ENCODE peak calls at places on chromosomes 11 and 22, in seven cellular contexts. C is adrenal gland; Q is fibroblast of mammary gland; W is lung; J is fibroblast of pulmonary artery; O is CD8-positive, alpha-beta T cell; U is epithelial cell of esophagus. V is an unnamed sample.
A peak's percentile ranks its signal among the peaks of the same experiment; 100 is the strongest.

GRCh38 chr11:111259871-111260270 is 14.3 kb downstream of the POU2AF2 start:
- DNase-seq in C (no peak), U (no peak), Q (peak; percentile 11), O (no peak), W (no peak), J (no peak), V (no peak)

GRCh38 chr22:44979154-44979553 is 30.7 kb downstream of the PHF21B start:
- DNase-seq in O (no peak), W (no peak), J (no peak), C (no peak), Q (no peak), U (no peak), V (no peak)

GRCh38 chr11:64053699-64054098 is 18.0 kb downstream of the FLRT1 start:
- DNase-seq in U (no peak), Q (no peak), W (no peak), C (no peak), J (no peak), O (no peak), V (no peak)

GRCh38 chr11:117978982-117979381 is 7.2 kb upstream of the IL10RA start:
- DNase-seq in Q (no peak), O (no peak), C (no peak), J (no peak), U (no peak), W (peak; percentile 25), V (no peak)

GRCh38 chr22:26586556-26587325 is 3.2 kb downstream of the TPST2 start:
- DNase-seq in Q (no peak), C (peak; percentile 63), O (no peak), U (no peak), W (no peak), J (no peak), V (no peak)

GRCh38 chr11:15006139-15006759 is 34.1 kb upstream of the CALCA start:
- DNase-seq in C (no peak), W (no peak), Q (peak; percentile 65), U (peak; percentile 61), J (peak; percentile 70), O (no peak), V (peak; percentile 56)

GRCh38 chr11:64063741-64064140 is 28.0 kb downstream of the FLRT1 start:
- DNase-seq in O (no peak), C (no peak), Q (no peak), U (no peak), W (no peak), J (no peak), V (no peak)

GRCh38 chr11:117928818-117929567 is at the start of gene TMPRSS13:
- DNase-seq in W (peak; percentile 75), J (no peak), O (no peak), U (peak; percentile 92), C (no peak), Q (no peak), V (no peak)

GRCh38 chr22:36759481-36760159 is 16.3 kb downstream of the IFT27 start:
- DNase-seq in C (peak; percentile 48), W (no peak), J (no peak), O (no peak), Q (no peak), U (no peak), V (no peak)

DNA sequence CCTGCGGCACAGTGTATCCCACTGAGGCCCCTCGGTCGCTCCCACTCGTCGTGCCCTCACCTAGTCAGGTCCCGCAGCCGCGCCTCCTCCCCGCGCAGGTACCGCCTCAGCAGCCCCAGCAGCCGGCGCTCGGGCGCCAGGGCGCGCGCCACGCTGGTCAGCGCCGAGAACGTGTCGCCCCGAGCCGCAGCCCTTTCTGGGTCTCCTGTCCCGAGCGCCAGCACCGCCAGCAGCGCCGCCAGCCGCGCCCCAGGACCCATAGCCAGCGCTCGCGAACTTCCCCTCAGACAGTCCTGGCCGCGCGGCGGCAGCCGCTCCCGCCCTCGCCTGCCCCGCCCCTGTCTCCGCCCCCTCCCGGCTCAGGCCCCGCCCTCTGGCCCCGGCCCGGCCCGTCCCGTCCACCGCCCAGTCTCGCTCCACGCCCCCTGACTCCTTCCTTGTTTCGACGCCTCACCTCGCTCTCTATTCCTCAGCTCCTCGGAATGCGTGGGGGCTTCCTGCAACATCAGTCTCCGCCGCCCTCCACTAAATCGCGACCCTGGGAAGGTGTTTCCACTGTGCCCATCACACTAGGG is at the start of gene P4HA3:
- DNase-seq in J (peak; percentile 63), O (peak; percentile 12), C (peak; percentile 66), U (peak; percentile 63), W (peak; percentile 72), Q (peak; percentile 44), V (peak; percentile 18)
- TF ChIP-seq CTCF in J (no peak), O (no peak), C (no peak), U (no peak), W (no peak), Q (no peak), V (no peak)

DNA sequence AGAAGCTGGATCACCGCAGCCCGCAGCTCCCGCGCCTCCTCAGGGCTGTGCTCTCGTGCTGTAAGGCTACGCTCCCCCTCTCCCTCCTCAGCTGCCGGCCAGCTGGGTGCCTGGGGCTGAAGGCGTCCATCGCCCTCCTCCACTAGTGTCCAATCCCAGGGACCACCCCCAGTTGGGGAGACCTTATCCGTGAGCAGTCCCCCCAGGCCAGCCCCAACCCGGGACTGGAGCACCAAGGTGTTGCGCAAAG is 1.2 kb downstream of the AP5B1 start:
- DNase-seq in O (no peak), W (no peak), Q (no peak), J (no peak), C (no peak), U (no peak), V (no peak)
- H3K4me3 ChIP-seq in O (peak overlapping the region; percentile 85), W (peak overlapping the region; percentile 79), Q (peak overlapping the region; percentile 77), J (peak overlapping the region; percentile 82), C (peak overlapping the region; percentile 59), U (peak overlapping the region; percentile 87), V (peak overlapping the region; percentile 70)

GRCh38 chr11:75376175-75376574 is 23.1 kb upstream of the RPS3 start:
- DNase-seq in W (no peak), J (no peak), U (no peak), O (no peak), C (no peak), Q (no peak), V (no peak)
- TF ChIP-seq CTCF in W (no peak), J (no peak), U (no peak), O (no peak), C (no peak), Q (no peak), V (no peak)

GRCh38 chr11:133530501-133530835 is 1.8 kb downstream of the OPCML start:
- DNase-seq in C (no peak), J (no peak), U (no peak), Q (no peak), W (no peak), O (no peak), V (no peak)
- H3K4me3 ChIP-seq in C (no peak overlapping the region), J (no peak overlapping the region), U (no peak overlapping the region), Q (no peak overlapping the region), W (no peak overlapping the region), O (no peak overlapping the region), V (no peak overlapping the region)

DNA sequence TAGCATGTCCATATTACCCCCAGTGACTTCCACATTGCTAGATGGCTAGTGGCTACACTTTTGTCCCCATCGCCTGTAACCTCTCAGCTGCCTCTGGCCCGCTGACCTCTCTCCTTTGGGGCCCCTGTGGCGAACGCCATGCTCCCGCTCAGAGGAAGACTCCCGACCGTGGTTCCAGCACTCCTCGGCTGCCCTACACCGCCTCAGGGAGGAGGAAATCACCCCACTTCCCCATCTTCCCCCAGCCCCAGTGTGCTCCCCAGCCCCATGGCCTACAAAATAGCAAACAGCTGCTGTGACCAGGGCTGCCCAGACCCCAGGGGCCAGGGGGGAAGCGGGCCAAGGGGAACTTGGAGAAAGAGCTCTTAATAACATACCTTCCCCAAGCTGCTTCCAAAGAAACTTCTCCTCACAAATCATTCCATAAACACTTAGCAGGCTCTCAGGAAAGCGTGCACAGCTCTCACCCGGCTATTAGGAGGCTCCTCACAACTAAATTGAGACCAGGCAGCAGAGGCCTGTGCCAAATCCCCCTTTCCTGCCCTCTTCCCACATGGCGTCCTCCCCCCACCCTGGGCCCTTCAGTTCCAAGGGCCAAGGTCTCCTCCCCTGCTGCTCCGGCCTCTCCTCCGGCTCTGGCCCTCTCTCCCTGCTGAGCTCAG is 63.5 kb upstream of the WNT11 start:
- DNase-seq in U (no peak), W (no peak), C (no peak), O (no peak), Q (no peak), J (no peak), V (no peak)
- TF ChIP-seq CTCF in U (no peak), W (no peak), C (no peak), O (no peak), Q (no peak), J (no peak), V (no peak)

GRCh38 chr11:108223449-108224149 is 732 bp downstream of the ATM start:
- DNase-seq in W (no peak), O (no peak), Q (peak; percentile 32), U (no peak), C (no peak), J (peak; percentile 38), V (peak; percentile 76)

GRCh38 chr11:108226036-108226435 is 3.2 kb downstream of the ATM start:
- DNase-seq in U (no peak), Q (no peak), J (no peak), O (no peak), C (no peak), W (no peak), V (no peak)

GRCh38 chr11:108222686-108223448 is at the start of gene ATM:
- DNase-seq in C (peak; percentile 100), W (peak; percentile 99), J (peak; percentile 99), U (peak; percentile 99), Q (peak; percentile 98), O (peak; percentile 98), V (peak; percentile 99)

GRCh38 chr11:108224366-108224765 is 1.5 kb downstream of the ATM start:
- DNase-seq in Q (no peak), J (no peak), C (no peak), W (no peak), U (no peak), O (no peak), V (no peak)

GRCh38 chr11:108224908-108225786 is 2.3 kb downstream of the ATM start:
- DNase-seq in Q (no peak), U (no peak), C (no peak), O (no peak), W (no peak), J (no peak), V (peak; percentile 67)
- H3K4me3 ChIP-seq in Q (peak overlapping the region; percentile 93), U (no peak overlapping the region), C (no peak overlapping the region), O (peak overlapping the region; percentile 91), W (no peak overlapping the region), J (peak overlapping the region; percentile 93), V (peak overlapping the region; percentile 90)

DNA sequence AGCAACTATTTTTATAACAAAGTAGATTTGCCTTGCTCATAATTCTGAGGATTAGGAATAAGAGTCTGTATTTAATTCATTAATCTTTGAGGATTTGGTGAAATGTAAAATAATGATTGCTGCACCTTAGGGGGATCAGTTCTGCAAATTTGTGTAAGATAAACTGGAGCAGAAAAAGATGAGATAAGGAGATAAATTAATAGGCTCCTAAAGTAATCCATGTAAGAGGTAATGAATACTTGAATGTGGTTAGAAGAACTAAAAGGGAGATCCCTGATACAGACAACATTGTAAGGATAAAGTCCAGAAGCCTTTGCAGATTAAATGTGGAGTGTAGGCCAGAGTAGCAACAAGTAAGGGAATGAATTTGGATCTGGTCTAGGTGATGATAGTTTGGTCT is 45.6 kb downstream of the PDHX start:
- DNase-seq in U (no peak), Q (no peak), O (no peak), J (no peak), W (no peak), C (no peak), V (no peak)
- TF ChIP-seq CTCF in U (no peak), Q (no peak), O (no peak), J (no peak), W (no peak), C (no peak), V (no peak)

GRCh38 chr11:9681583-9682372 is 17.9 kb downstream of the SWAP70 start:
- DNase-seq in W (no peak), O (no peak), Q (no peak), C (no peak), J (no peak), U (no peak), V (peak; percentile 55)
- H3K4me3 ChIP-seq in W (no peak overlapping the region), O (no peak overlapping the region), Q (no peak overlapping the region), C (no peak overlapping the region), J (no peak overlapping the region), U (no peak overlapping the region), V (peak overlapping the region; percentile 4)

V was measured in GM12865.